ENCODE peak calls at places on chromosomes 12 and 14, in ten cellular contexts. T is NCI-H187, Z is NCI-H2081, M is HS-27A, S is stomach, E is type B pancreatic cell, J is neural crest cell, K is PC-9, X is 8988T, B is posterior cingulate gyrus. W is an unnamed sample.

GRCh38 chr12:83158613-83159207 is 472.0 kb downstream of the TMTC2 start:
- DNase-seq in M (no peak), Z (no peak), X (no peak), J (no peak), B (no peak), S (no peak), T (no peak), K (no peak), E (no peak), W (no peak)

GRCh38 chr12:105960319-105961076 is 178.3 kb downstream of the NUAK1 start:
- DNase-seq in S (no peak), K (peak; percentile 90), Z (no peak), X (no peak), B (no peak), M (no peak), J (no peak), E (no peak), T (no peak), W (peak; percentile 76)

GRCh38 chr12:53994268-53994690 is 5.7 kb upstream of the HOXC9 start:
- DNase-seq in M (no peak), T (no peak), Z (no peak), S (no peak), K (no peak), E (no peak), B (no peak), J (no peak), X (no peak), W (peak; percentile 79)

GRCh38 chr12:116539905-116540482 is 19.2 kb upstream of the MAP1LC3B2 start:
- DNase-seq in M (no peak), X (no peak), Z (no peak), T (no peak), E (no peak), K (no peak), S (peak; percentile 68), J (no peak), B (peak; percentile 50), W (peak; percentile 86)

GRCh38 chr12:82910246-82910893 is 223.7 kb downstream of the TMTC2 start:
- DNase-seq in K (no peak), J (no peak), Z (no peak), S (no peak), M (no peak), T (no peak), X (no peak), B (no peak), E (no peak), W (no peak)

GRCh38 chr14:72743626-72744025 is 150.3 kb downstream of the DPF3 start:
- DNase-seq in J (no peak), Z (no peak), B (no peak), E (peak; percentile 40), S (peak; percentile 13), K (no peak), X (no peak), T (no peak), M (no peak), W (no peak)

GRCh38 chr12:66190519-66191406 is 1.7 kb downstream of the IRAK3 start:
- DNase-seq in X (no peak), E (no peak), J (no peak), S (no peak), M (no peak), K (peak; percentile 53), T (no peak), Z (peak; percentile 62), B (no peak), W (no peak)

GRCh38 chr12:42960087-42960527 is 370.6 kb upstream of the PRICKLE1 start:
- DNase-seq in E (no peak), B (no peak), T (no peak), M (no peak), S (no peak), J (no peak), X (no peak), Z (peak; percentile 25), K (peak; percentile 81), W (no peak)

GRCh38 chr12:49364989-49365388 is 2.3 kb upstream of the SPATS2 start:
- DNase-seq in M (no peak), E (no peak), K (no peak), J (no peak), B (no peak), S (no peak), X (no peak), T (no peak), Z (no peak), W (no peak)

GRCh38 chr14:96554315-96554910 is 52.2 kb downstream of the PAPOLA start:
- DNase-seq in S (no peak), X (no peak), Z (no peak), J (no peak), M (no peak), K (no peak), B (no peak), E (no peak), T (no peak), W (no peak)

W was measured in kidney.